ENCODE peak calls at places on chromosome 18, in four cellular contexts. O is HepG2, G is K562, L is GM12878. D is an unnamed sample.

GRCh38 chr18:54357082-54357659 is 487 bp downstream of the STARD6 start:
- DNase-seq in O (no peak), G (no peak), L (no peak), D (no peak)

GRCh38 chr18:13800505-13801259 is 23.3 kb upstream of the MC5R start:
- DNase-seq in O (peak; percentile 49), G (peak; percentile 56), L (no peak), D (peak; percentile 58)

GRCh38 chr18:70337139-70337972 is 48.5 kb downstream of the SOCS6 start:
- DNase-seq in O (peak; percentile 81), G (peak; percentile 71), L (no peak), D (peak; percentile 15)

GRCh38 chr18:62790836-62791772 is 75.8 kb downstream of the PHLPP1 start:
- DNase-seq in O (no peak), G (no peak), L (no peak), D (no peak)

GRCh38 chr18:21735452-21736015 is 5.1 kb upstream of the MIB1 start:
- DNase-seq in O (peak; percentile 79), G (peak; percentile 95), L (no peak), D (no peak)

GRCh38 chr18:63440219-63440618 is 17.9 kb upstream of the VPS4B start:
- DNase-seq in O (no peak), G (no peak), L (no peak), D (no peak)

GRCh38 chr18:44589709-44590108 is 91.0 kb upstream of the SETBP1 start:
- DNase-seq in O (no peak), G (no peak), L (no peak), D (no peak)

GRCh38 chr18:67682516-67682915 is 166.0 kb upstream of the DSEL start:
- DNase-seq in O (no peak), G (no peak), L (no peak), D (no peak)

GRCh38 chr18:39506581-39506980 is 1941.0 kb upstream of the CELF4 start:
- DNase-seq in O (no peak), G (no peak), L (no peak), D (no peak)

GRCh38 chr18:43596106-43596712 is 318.9 kb upstream of the SYT4 start:
- DNase-seq in O (peak; percentile 13), G (peak; percentile 1), L (no peak), D (peak; percentile 10)

GRCh38 chr18:21284540-21284939 is 42.5 kb downstream of the GREB1L start:
- DNase-seq in O (no peak), G (no peak), L (no peak), D (no peak)

GRCh38 chr18:49778826-49779465 is 34.4 kb downstream of the ACAA2 start:
- DNase-seq in O (no peak), G (no peak), L (peak; percentile 27), D (no peak)

GRCh38 chr18:59915606-59916005 is 15.8 kb downstream of the PMAIP1 start:
- DNase-seq in O (no peak), G (no peak), L (no peak), D (no peak)

GRCh38 chr18:23283933-23284430 is 148.7 kb downstream of the CABLES1 start:
- DNase-seq in O (peak; percentile 65), G (no peak), L (peak; percentile 86), D (no peak)

GRCh38 chr18:1604751-1605150 is 700.1 kb downstream of the ADCYAP1 start:
- DNase-seq in O (no peak), G (no peak), L (no peak), D (no peak)

GRCh38 chr18:53254265-53254664 is 914.3 kb downstream of the DCC start:
- DNase-seq in O (no peak), G (no peak), L (no peak), D (no peak)

GRCh38 chr18:21943456-21943855 is 202.9 kb downstream of the MIB1 start:
- DNase-seq in O (no peak), G (no peak), L (no peak), D (no peak)

GRCh38 chr18:23137788-23138216 is 2.5 kb downstream of the CABLES1 start:
- DNase-seq in O (no peak), G (no peak), L (no peak), D (no peak)

GRCh38 chr18:959854-960253 is 55.2 kb downstream of the ADCYAP1 start:
- DNase-seq in O (no peak), G (no peak), L (no peak), D (no peak)

GRCh38 chr18:41906528-41907256 is 48.3 kb upstream of the PIK3C3 start:
- DNase-seq in O (peak; percentile 13), G (peak; percentile 51), L (peak; percentile 33), D (peak; percentile 15)

GRCh38 chr18:48600746-48601090 is 61.9 kb downstream of the CTIF start:
- DNase-seq in O (no peak), G (no peak), L (no peak), D (no peak)

GRCh38 chr18:42576141-42576540 is 539.3 kb downstream of the RIT2 start:
- DNase-seq in O (no peak), G (no peak), L (no peak), D (no peak)

GRCh38 chr18:46632401-46633089 is 24.5 kb downstream of the LOXHD1 start:
- DNase-seq in O (no peak), G (peak; percentile 6), L (no peak), D (no peak)

GRCh38 chr18:48264508-48264907 is 144.7 kb downstream of the ZBTB7C start:
- DNase-seq in O (no peak), G (no peak), L (no peak), D (no peak)

DNA sequence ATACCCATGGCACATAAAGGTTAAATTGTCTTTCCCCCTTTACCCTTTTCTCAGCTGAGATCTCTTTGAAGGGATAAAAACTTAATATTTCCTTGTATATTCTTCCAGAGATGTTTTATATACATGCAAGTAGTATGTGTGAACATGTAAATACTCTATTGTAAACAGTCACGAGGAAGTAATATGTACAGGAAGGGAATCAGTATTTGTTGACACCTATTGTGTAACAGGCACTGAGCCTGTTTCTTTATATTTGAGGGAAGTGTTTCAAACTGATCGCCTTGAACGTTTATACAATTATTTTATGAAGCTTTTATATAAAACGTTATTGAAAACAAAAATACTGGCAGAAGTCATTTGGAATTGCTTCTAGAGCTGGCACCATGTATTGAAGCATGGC is 13.2 kb downstream of the RALBP1 start:
- DNase-seq in O (no peak), G (no peak), L (no peak), D (no peak)
- TF ChIP-seq FOXK2 in O (no peak), G (no peak), L (no peak), D (no peak)

GRCh38 chr18:10454800-10455550 is 540 bp downstream of the APCDD1 start:
- DNase-seq in O (no peak), G (no peak), L (no peak), D (peak; percentile 19)
- TF ChIP-seq SP1 in O (no peak), G (no peak), L (no peak), D (no peak)

DNA sequence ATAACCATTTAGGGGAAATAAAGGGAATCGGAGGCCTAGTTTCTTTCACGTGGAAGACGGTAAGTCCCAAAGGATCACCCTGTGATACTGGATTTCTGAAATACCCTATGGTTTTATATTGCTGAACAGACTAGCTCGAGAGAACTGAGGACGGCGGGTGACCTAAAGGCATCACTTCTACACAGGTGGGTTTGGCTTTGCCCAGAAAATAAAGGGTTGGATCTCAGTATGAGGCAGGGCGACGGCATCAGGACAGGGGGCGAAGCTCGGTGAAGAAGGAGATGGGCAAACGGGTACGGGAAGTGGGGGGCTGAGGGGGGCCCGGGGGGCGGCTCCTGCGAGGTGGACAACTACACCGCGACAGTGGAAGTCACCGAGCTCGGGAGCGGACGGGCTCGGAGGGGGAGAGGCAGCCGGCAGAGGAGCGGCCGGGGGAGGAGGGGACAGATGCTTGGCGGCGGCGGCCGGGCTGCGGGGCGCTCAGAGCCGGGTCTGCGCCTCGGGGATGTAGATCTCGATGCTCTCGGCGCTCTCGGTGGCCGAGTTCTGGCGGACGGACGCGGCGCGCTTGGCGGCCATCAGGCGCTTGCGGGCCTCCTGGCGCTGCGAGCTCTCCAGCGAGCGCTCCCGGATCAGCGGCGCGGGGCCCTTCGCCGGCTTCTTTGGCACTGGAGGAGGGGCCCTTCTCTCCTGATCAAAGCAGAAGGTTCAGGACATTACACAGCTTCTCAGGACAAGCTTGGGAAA is 48.9 kb downstream of the TGIF1 start:
- DNase-seq in O (no peak), G (no peak), L (no peak), D (peak; percentile 50)
- TF ChIP-seq BHLHE40 in O (no peak), G (no peak), L (no peak), D (no peak)

DNA sequence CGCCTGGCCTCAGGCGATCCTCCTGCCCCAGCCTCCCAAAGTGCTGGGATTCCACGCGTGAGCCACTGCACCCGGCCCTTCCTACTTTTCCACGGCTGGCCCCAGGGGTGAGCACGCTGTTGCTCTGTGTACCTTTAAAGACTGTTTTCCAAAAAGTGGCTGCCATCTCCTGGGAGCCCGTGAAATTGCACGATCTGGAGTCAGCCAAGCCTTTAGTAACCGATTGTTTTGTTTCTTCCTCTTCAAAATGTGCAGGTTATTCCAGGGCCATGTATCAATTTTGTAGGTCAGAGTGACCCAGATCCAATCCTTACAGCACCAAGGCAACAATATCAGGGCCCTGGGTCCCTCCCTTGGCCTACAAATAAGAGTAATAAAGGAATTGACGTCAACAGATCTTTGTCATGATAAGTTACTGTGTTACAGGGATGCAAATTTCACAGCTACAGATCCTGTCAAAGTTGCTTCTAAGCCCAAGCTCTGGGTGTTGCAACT is 135.6 kb upstream of the ZNF236 start:
- DNase-seq in O (peak; percentile 48), G (no peak), L (peak; percentile 15), D (peak; percentile 36)
- TF ChIP-seq FOXK2 in O (no peak), G (no peak), L (no peak), D (no peak)

DNA sequence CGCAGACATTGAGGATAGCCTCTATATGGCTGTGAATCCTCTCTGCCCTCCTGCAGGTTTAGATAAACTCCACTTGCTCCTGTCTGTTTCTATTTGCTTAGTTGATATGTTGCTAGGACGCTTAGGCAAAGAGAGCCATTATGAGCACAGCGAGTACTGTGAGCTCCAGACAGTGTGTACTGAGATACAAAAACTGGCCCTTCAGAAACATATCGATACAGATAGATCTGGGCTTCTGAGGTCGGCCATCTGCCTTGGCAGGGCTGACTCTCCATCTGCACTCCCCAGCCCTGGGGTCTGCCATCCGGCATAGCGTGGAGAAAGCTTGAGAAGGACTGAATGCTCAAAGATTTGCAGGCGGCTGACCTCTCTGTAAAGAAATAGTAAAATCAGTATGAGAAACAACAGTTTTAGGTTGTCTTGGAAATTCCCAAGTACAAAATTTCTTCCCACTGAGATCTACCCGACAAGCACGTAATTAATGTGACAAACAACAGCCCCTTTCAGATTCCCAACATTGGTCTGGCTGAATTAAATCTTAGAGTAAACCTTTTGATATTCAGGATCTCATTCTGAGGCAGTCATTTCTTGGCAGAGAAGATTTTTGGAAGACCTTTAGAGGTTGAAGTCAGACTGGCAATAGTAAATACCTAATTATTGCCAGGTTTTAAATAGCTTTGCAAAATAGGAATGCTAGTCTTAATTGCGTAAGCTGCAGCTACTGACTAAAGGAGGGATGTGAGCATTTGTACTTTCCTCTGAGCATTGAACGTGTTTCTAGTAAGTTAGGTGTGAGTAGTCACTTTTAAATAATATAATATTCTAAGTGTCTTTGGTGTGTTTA is 127.4 kb downstream of the CHST9 start:
- DNase-seq in O (peak; percentile 65), G (no peak), L (no peak), D (no peak)
- TF ChIP-seq SP1 in O (no peak), G (no peak), L (no peak), D (no peak)

GRCh38 chr18:75410611-75411010 is 16.9 kb downstream of the SMIM21 start:
- DNase-seq in O (no peak), G (no peak), L (no peak), D (no peak)

GRCh38 chr18:75408554-75409506 is 18.7 kb downstream of the SMIM21 start:
- DNase-seq in O (peak; percentile 32), G (peak; percentile 2), L (no peak), D (no peak)

GRCh38 chr18:75405341-75405740 is 22.2 kb downstream of the SMIM21 start:
- DNase-seq in O (no peak), G (no peak), L (no peak), D (no peak)

GRCh38 chr18:75406491-75407445 is 20.7 kb downstream of the SMIM21 start:
- DNase-seq in O (no peak), G (no peak), L (no peak), D (no peak)

GRCh38 chr18:75407468-75408437 is 19.8 kb downstream of the SMIM21 start:
- DNase-seq in O (no peak), G (no peak), L (no peak), D (no peak)
- TF ChIP-seq BHLHE40 in O (no peak), G (no peak), L (no peak), D (no peak)